ENCODE peak calls at places on chromosome 12, in nine cellular contexts. V is gastrocnemius medialis, M is endothelial cell of umbilical vein, S is breast epithelium, B is brain microvascular endothelial cell, W is SJSA1, J is cardiac muscle cell, N is lower lobe of right lung, X is endodermal cell. Q is an unnamed sample.

GRCh38 chr12:92519284-92519683 is 183.5 kb upstream of the PLEKHG7 start:
- DNase-seq in S (no peak), W (no peak), M (no peak), J (no peak), B (no peak), N (no peak), V (no peak), X (no peak), Q (no peak)

GRCh38 chr12:103928736-103929050 is 1.5 kb upstream of the HSP90B1 start:
- DNase-seq in N (peak), V (peak), J (no peak), W (no peak), M (no peak), S (no peak), X (no peak), B (no peak), Q (no peak)

GRCh38 chr12:105580841-105581352 is 250.4 kb downstream of the C12orf75 start:
- DNase-seq in W (no peak), S (no peak), B (no peak), M (peak), N (no peak), V (no peak), J (no peak), X (no peak), Q (no peak)

GRCh38 chr12:123223241-123223668 is 9.7 kb downstream of the MPHOSPH9 start:
- DNase-seq in V (no peak), N (no peak), X (no peak), S (peak), J (no peak), B (no peak), M (no peak), W (no peak), Q (no peak)

GRCh38 chr12:131842169-131842568 is 14.0 kb downstream of the MMP17 start:
- DNase-seq in S (no peak), M (no peak), J (no peak), X (no peak), N (no peak), B (no peak), V (no peak), W (no peak), Q (no peak)

GRCh38 chr12:87368259-87368658 is 660.9 kb downstream of the C12orf50 start:
- DNase-seq in M (no peak), N (no peak), J (no peak), S (no peak), V (no peak), B (no peak), W (no peak), X (no peak), Q (no peak)

GRCh38 chr12:27343255-27344000 is 10.8 kb downstream of the BMAL2 start:
- DNase-seq in M (peak), W (peak), N (no peak), S (no peak), J (no peak), X (no peak), V (no peak), B (peak), Q (peak)

GRCh38 chr12:69343357-69343756 is 4.8 kb upstream of the LYZ start:
- DNase-seq in S (no peak), N (no peak), W (no peak), B (no peak), X (no peak), J (no peak), V (no peak), M (no peak), Q (no peak)

GRCh38 chr12:68612245-68612644 is 1.5 kb downstream of the RAP1B start:
- DNase-seq in J (no peak), S (no peak), B (no peak), N (no peak), W (no peak), M (peak), V (no peak), X (no peak), Q (peak)

GRCh38 chr12:133073836-133074235 is 6.9 kb upstream of the ZNF140 start:
- DNase-seq in V (no peak), M (no peak), B (no peak), J (no peak), N (no peak), X (no peak), S (no peak), W (no peak), Q (no peak)

GRCh38 chr12:110124184-110124995 is at the start of gene IFT81:
- DNase-seq in W (peak), X (peak), S (peak), B (peak), M (peak), V (peak), J (peak), N (peak), Q (peak)

GRCh38 chr12:24991209-24992049 is 42.5 kb upstream of the BCAT1 start:
- DNase-seq in W (no peak), B (peak), M (peak), N (no peak), J (peak), X (no peak), S (no peak), V (no peak), Q (peak)

GRCh38 chr12:67989184-67989965 is at the start of gene IFNG-AS1:
- DNase-seq in X (no peak), J (no peak), W (no peak), V (no peak), M (no peak), N (no peak), S (no peak), B (no peak), Q (no peak)

GRCh38 chr12:55724226-55724939 is 4.2 kb downstream of the RDH5 start:
- DNase-seq in B (peak), V (peak), W (peak), N (peak), X (peak), J (peak), M (peak), S (peak), Q (peak)

GRCh38 chr12:9347328-9348127 is 139.3 kb upstream of the PZP start:
- DNase-seq in S (no peak), N (no peak), J (no peak), W (no peak), V (no peak), B (peak), X (peak), M (no peak), Q (peak)

GRCh38 chr12:107843351-107844311 is 69.1 kb downstream of the ASCL4 start:
- DNase-seq in N (no peak), B (no peak), S (no peak), V (no peak), M (no peak), X (peak), J (peak), W (no peak), Q (peak)
- H3K4me3 ChIP-seq in N (peak), B (peak), S (peak), V (peak), M (no peak), X (peak), J (peak), W (no peak), Q (peak)

GRCh38 chr12:32533971-32534590 is 134.7 kb downstream of the FGD4 start:
- DNase-seq in N (no peak), B (peak), V (peak), J (peak), X (no peak), M (peak), W (peak), S (peak), Q (peak)
- H3K4me3 ChIP-seq in N (peak), B (peak), V (peak), J (no peak), X (no peak), M (peak), W (peak), S (peak), Q (peak)

GRCh38 chr12:5549011-5549410 is 117.1 kb downstream of the NTF3 start:
- DNase-seq in W (no peak), X (peak), B (no peak), S (no peak), J (no peak), N (no peak), M (no peak), V (no peak), Q (no peak)
- H3K4me3 ChIP-seq in W (no peak), X (no peak), B (no peak), S (no peak), J (no peak), N (no peak), M (no peak), V (no peak), Q (no peak)

GRCh38 chr12:6896846-6897435 is 7.7 kb upstream of the LRRC23 start:
- DNase-seq in S (no peak), B (no peak), M (no peak), V (no peak), W (no peak), N (no peak), X (no peak), J (no peak), Q (peak)

GRCh38 chr12:6887460-6887859 is 14.4 kb upstream of the SPSB2 start:
- DNase-seq in W (no peak), V (no peak), M (no peak), N (peak), J (no peak), X (no peak), B (no peak), S (no peak), Q (no peak)

GRCh38 chr12:6888360-6888759 is 15.3 kb upstream of the SPSB2 start:
- DNase-seq in B (no peak), V (no peak), N (no peak), X (no peak), M (no peak), W (no peak), S (no peak), J (no peak), Q (no peak)

GRCh38 chr12:6890789-6891624 is 13.6 kb upstream of the LRRC23 start:
- DNase-seq in M (peak), W (peak), B (peak), S (peak), X (peak), N (peak), J (peak), V (peak), Q (peak)

DNA sequence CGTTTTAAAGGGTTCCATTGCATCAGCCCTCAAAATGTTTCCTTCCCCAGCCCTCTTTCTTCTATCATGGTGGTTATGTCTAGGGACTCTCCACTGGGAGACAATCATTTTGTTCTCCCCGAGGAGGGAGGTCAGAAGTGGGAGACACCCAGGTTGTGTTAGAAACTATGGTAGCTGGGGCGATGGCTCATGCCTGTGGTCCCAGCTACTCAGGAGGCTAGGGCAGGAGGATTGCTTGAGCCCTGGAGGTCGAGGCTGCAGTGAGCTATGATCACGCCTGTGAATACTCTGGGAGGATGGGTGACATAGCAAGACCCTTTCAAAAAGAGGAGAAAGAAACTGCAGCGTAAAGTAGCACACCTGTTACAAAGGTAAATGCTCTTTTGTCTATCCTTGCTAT is 13.0 kb upstream of the LRRC23 start:
- DNase-seq in B (no peak), V (no peak), M (no peak), N (no peak), J (no peak), W (no peak), S (no peak), X (no peak), Q (no peak)
- H3K4me3 ChIP-seq in B (peak), V (peak), M (peak), N (peak), J (peak), W (peak), S (peak), X (peak), Q (peak)

DNA sequence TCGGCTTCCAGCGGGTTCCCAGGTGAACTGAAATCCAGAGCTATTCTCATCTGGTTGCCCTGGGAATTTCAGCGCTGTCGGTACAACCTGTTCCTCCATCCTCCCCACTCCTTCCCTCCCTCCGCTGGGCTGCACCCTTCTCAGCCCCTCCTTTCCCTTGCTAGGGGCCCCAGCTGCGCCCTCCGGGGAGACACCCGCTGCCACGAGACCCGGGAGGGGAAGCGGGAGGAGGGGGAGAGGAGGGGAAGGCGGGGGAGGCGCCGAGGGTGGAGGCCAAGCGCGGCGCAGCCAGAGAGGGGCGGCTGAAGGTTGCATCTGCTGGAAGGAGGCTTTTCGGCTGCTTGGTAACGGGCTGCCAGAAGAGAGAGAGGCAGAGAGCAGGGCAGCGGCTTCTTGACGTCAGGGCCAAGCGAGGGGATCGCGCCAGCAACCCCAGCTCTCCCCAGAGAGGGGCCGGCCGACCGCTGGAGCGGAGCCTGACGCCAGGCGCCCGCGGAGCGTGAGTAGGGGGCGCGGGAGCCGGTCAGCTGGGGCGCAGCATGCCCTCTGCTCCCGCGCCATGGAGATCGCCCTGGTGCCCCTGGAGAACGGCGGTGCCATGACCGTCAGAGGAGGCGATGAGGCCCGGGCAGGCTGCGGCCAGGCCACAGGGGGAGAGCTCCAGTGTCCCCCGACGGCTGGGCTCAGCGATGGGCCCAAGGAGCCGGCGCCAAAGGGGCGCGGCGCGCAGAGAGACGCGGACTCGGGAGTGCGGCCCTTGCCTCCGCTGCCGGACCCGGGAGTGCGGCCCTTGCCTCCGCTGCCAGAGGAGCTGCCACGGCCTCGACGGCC is at the start of gene KCNA5:
- DNase-seq in M (no peak), J (peak), X (peak), W (no peak), V (no peak), S (no peak), B (no peak), N (no peak), Q (no peak)
- H3K4me3 ChIP-seq in M (no peak), J (peak), X (peak), W (no peak), V (peak), S (peak), B (no peak), N (no peak), Q (no peak)

GRCh38 chr12:50033317-50033679 is 8.0 kb upstream of the RACGAP1 start:
- DNase-seq in B (no peak), S (no peak), N (peak), V (no peak), J (no peak), W (no peak), X (no peak), M (no peak), Q (no peak)
- H3K4me3 ChIP-seq in B (no peak), S (peak), N (peak), V (peak), J (no peak), W (no peak), X (no peak), M (no peak), Q (no peak)

DNA sequence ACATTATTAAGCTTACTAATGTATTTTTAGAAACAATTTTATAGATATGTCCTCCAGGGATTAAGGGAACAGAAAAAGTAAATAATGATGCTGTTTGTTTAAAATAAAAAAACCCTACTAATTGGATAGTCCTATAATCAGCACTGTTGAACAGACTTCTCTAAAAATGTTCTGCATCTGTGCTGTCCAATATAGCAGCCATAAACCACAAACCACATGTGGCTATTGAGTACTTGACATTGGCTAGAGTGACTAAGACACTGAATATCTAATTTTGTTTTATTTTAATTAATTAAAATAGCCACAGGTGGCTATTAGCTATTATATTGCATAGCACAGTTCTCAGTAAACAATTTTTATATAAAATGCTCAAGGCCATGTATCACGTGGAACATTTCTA is 210.4 kb downstream of the DPY19L2 start:
- DNase-seq in N (no peak), W (no peak), J (no peak), X (no peak), B (no peak), S (no peak), V (no peak), M (no peak), Q (no peak)
- H3K4me3 ChIP-seq in N (no peak), W (no peak), J (no peak), X (no peak), B (no peak), S (no peak), V (no peak), M (no peak), Q (no peak)